ENCODE peak calls at places on chromosome 16, in nine cellular contexts. I is lower lobe of right lung, H is IMR-90, W is tibial artery, Y is Peyer's patch, J is A549, O is upper lobe of right lung, X is left ventricle myocardium inferior, N is esophagus squamous epithelium. L is an unnamed sample. For H3K9me3 and H3K4me1, the result is how much of the 10 kb centered on the place peaks cover.

GRCh38 chr16:20944861-20945390 is 44.4 kb downstream of the LYRM1 start:
- DNase-seq in I (no peak), H (peak), W (no peak), Y (no peak), J (no peak), O (no peak), X (no peak), N (no peak), L (no peak)

GRCh38 chr16:21302454-21302853 is 24.4 kb upstream of the CRYM start:
- DNase-seq in I (no peak), H (peak), W (no peak), Y (no peak), J (no peak), O (no peak), X (no peak), N (no peak), L (no peak)

GRCh38 chr16:11151156-11151904 is 104.7 kb downstream of the SOCS1 start:
- DNase-seq in I (no peak), H (no peak), W (no peak), Y (peak), J (no peak), O (no peak), X (no peak), N (no peak), L (no peak)

GRCh38 chr16:66167564-66168291 is 198.8 kb upstream of the CDH5 start:
- DNase-seq in I (no peak), H (peak), W (no peak), Y (no peak), J (no peak), O (no peak), X (no peak), N (no peak), L (no peak)

GRCh38 chr16:16051132-16051531 is 101.7 kb downstream of the ABCC1 start:
- DNase-seq in I (no peak), H (no peak), W (no peak), Y (no peak), J (no peak), O (no peak), X (no peak), N (no peak), L (no peak)

GRCh38 chr16:55294947-55295346 is 29.1 kb upstream of the IRX6 start:
- DNase-seq in I (no peak), H (no peak), W (no peak), Y (no peak), J (no peak), O (no peak), X (no peak), N (no peak), L (no peak)

GRCh38 chr16:48277158-48277557 is 29.8 kb upstream of the ABCC11 start:
- DNase-seq in I (no peak), H (no peak), W (no peak), Y (peak), J (no peak), O (no peak), X (no peak), N (no peak), L (no peak)

GRCh38 chr16:84501077-84501735 is 3.3 kb downstream of the MEAK7 start:
- DNase-seq in I (no peak), H (peak), W (no peak), Y (peak), J (peak), O (peak), X (no peak), N (no peak), L (no peak)

GRCh38 chr16:75591001-75591852 is 25.0 kb downstream of the GABARAPL2 start:
- DNase-seq in I (no peak), H (peak), W (peak), Y (no peak), J (no peak), O (no peak), X (peak), N (no peak), L (peak)

GRCh38 chr16:67268136-67268579 is 11.2 kb upstream of the PLEKHG4 start:
- DNase-seq in I (peak), H (peak), W (peak), Y (peak), J (no peak), O (no peak), X (peak), N (no peak), L (no peak)

GRCh38 chr16:83977056-83977815 is 9.2 kb downstream of the NECAB2 start:
- DNase-seq in I (no peak), H (no peak), W (no peak), Y (no peak), J (no peak), O (no peak), X (no peak), N (no peak), L (no peak)

GRCh38 chr16:19883296-19883951 is 1.2 kb downstream of the GPRC5B start:
- DNase-seq in I (no peak), H (peak), W (peak), Y (no peak), J (no peak), O (no peak), X (peak), N (no peak), L (no peak)

GRCh38 chr16:35908942-35909341 is 2449.5 kb downstream of the TP53TG3F start:
- DNase-seq in I (no peak), H (no peak), W (no peak), Y (no peak), J (no peak), O (no peak), X (no peak), N (no peak), L (no peak)

GRCh38 chr16:53950677-53951076 is 246.7 kb downstream of the FTO start:
- DNase-seq in I (no peak), H (no peak), W (no peak), Y (no peak), J (no peak), O (no peak), X (no peak), N (no peak), L (no peak)

GRCh38 chr16:75483222-75483621 is 12.0 kb downstream of the CHST6 start:
- DNase-seq in I (no peak), H (peak), W (no peak), Y (no peak), J (no peak), O (peak), X (no peak), N (no peak), L (no peak)

GRCh38 chr16:10126686-10127085 is 55.5 kb downstream of the GRIN2A start:
- DNase-seq in I (no peak), H (peak), W (no peak), Y (no peak), J (no peak), O (no peak), X (no peak), N (no peak), L (no peak)

GRCh38 chr16:64679976-64680375 is 441.9 kb downstream of the CDH11 start:
- DNase-seq in I (no peak), H (no peak), W (no peak), Y (no peak), J (no peak), O (no peak), X (no peak), N (no peak), L (no peak)

GRCh38 chr16:56824335-56824734 is 40.7 kb upstream of the SLC12A3 start:
- DNase-seq in I (peak), H (no peak), W (no peak), Y (no peak), J (peak), O (peak), X (peak), N (no peak), L (no peak)

GRCh38 chr16:31700530-31701388 is 172.8 kb upstream of the ZNF267 start:
- DNase-seq in I (peak), H (peak), W (no peak), Y (peak), J (no peak), O (peak), X (peak), N (peak), L (no peak)

GRCh38 chr16:71504901-71505300 is 15.8 kb upstream of the ZNF19 start:
- DNase-seq in I (no peak), H (no peak), W (no peak), Y (no peak), J (no peak), O (no peak), X (no peak), N (no peak), L (no peak)

GRCh38 chr16:31745900-31746299 is 127.7 kb upstream of the ZNF267 start:
- DNase-seq in I (no peak), H (no peak), W (no peak), Y (no peak), J (no peak), O (no peak), X (no peak), N (no peak), L (no peak)

GRCh38 chr16:83933885-83934683 is 19.0 kb upstream of the OSGIN1 start:
- DNase-seq in I (no peak), H (peak), W (no peak), Y (no peak), J (no peak), O (no peak), X (no peak), N (no peak), L (no peak)

GRCh38 chr16:60337671-60338070 is 1603.6 kb upstream of the GOT2 start:
- DNase-seq in I (no peak), H (no peak), W (no peak), Y (no peak), J (no peak), O (no peak), X (no peak), N (no peak), L (no peak)

GRCh38 chr16:71338193-71338592 is 20.3 kb upstream of the CALB2 start:
- DNase-seq in I (no peak), H (no peak), W (no peak), Y (no peak), J (no peak), O (no peak), X (no peak), N (no peak), L (no peak)

GRCh38 chr16:72800524-72800923 is 247.4 kb downstream of the ZFHX3 start:
- DNase-seq in I (no peak), H (no peak), W (no peak), Y (no peak), J (no peak), O (no peak), X (no peak), N (no peak), L (no peak)

GRCh38 chr16:8808613-8809353 is 11.1 kb downstream of the PMM2 start:
- DNase-seq in I (no peak), H (no peak), W (no peak), Y (no peak), J (no peak), O (no peak), X (no peak), N (no peak), L (no peak)

GRCh38 chr16:27109666-27110523 is 43.2 kb downstream of the C16orf82 start:
- DNase-seq in I (peak), H (peak), W (peak), Y (peak), J (peak), O (peak), X (peak), N (no peak), L (peak)

GRCh38 chr16:17343028-17343427 is 127.7 kb downstream of the XYLT1 start:
- DNase-seq in I (no peak), H (no peak), W (no peak), Y (no peak), J (no peak), O (no peak), X (no peak), N (no peak), L (no peak)

GRCh38 chr16:20937736-20938135 is 37.2 kb downstream of the LYRM1 start:
- DNase-seq in I (no peak), H (no peak), W (no peak), Y (no peak), J (no peak), O (no peak), X (no peak), N (no peak), L (no peak)

GRCh38 chr16:73956592-73957495 is 339.8 kb upstream of the PSMD7 start:
- DNase-seq in I (no peak), H (peak), W (peak), Y (no peak), J (peak), O (no peak), X (peak), N (no peak), L (no peak)

GRCh38 chr16:592518-593306 is 2.8 kb downstream of the RAB40C start:
- DNase-seq in I (peak), H (no peak), W (peak), Y (peak), J (no peak), O (peak), X (no peak), N (no peak), L (no peak)

GRCh38 chr16:89467382-89467781 is 23.0 kb downstream of the ANKRD11 start:
- DNase-seq in I (no peak), H (no peak), W (no peak), Y (no peak), J (no peak), O (no peak), X (no peak), N (no peak), L (no peak)
- H3K9me3 ChIP-seq in I (under half), H (under half), W (under half), Y (under half), J (under half), O (under half), X (under half), N (under half), L (under half)

DNA sequence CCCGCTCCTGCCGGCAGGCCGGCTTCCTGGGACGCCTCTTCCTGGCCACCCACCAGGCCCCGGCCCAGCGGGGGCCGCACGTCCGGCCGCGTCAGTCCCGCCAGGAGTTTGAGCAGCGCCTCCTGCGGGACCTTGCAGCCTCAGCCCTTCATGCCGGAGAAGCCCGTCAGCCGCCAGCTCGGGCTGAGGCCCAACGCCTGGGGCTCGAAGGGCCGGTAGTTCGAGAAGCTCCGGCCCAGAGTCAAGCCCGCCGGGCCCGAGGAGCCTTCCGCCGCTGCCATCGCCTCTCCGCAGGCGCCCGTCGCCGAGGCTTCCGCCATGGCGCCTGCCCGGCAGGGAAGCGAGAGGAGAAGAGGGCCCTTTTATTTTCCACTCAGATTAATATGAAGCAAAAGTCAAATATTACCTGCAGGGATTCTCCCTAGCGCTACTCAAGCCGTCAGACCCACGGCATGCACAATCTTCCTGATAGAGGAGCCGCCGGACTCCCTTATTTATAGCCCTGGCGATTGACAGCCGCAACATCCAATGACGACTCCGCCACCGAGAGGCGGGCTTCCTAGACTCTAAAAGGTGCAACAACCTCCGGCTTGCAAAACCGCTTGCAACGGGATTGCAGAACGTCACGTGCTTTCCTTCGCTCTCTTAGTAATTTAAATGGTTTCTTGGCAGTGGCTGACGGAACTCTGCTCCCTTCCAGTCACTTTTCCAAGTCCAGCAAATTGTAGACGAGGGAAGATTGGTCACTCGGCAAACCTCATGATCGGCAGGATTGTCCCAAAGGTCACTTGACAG is at the start of gene SEPHS2:
- DNase-seq in I (peak), H (peak), W (peak), Y (peak), J (peak), O (peak), X (peak), N (peak), L (peak)
- TF ChIP-seq CTCF in I (peak), H (peak), W (peak), Y (peak), J (peak), O (peak), X (peak), N (peak), L (peak)

GRCh38 chr16:22927306-22927705 is 113.3 kb downstream of the HS3ST2 start:
- DNase-seq in I (no peak), H (no peak), W (no peak), Y (no peak), J (no peak), O (no peak), X (no peak), N (no peak), L (no peak)
- H3K4me1 ChIP-seq in I (under half), H (under half), W (under half), Y (under half), J (under half), O (under half), X (under half), N (under half), L (under half)

DNA sequence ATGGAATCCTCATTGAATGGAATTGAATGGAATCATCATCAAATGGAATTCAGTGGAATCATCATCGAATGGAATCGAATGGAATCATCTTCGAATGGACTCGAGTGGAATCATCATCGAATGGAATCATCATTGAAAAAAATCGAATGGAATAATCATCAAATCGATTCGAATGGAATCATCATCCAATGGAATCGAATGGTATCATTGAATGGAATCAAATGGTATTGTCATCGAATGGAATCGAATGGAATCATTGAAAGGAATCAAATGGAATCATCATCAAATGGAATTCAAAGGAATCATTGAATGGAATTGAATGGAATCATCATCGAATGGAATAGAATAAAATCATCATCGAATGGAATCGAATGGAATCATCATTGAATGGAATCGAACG is 619.3 kb downstream of the TP53TG3F start:
- DNase-seq in I (no peak), H (peak), W (no peak), Y (no peak), J (no peak), O (no peak), X (no peak), N (no peak), L (no peak)
- H3K9me3 ChIP-seq in I (half or more), H (under half), W (under half), Y (under half), J (under half), O (under half), X (half or more), N (half or more), L (under half)

DNA sequence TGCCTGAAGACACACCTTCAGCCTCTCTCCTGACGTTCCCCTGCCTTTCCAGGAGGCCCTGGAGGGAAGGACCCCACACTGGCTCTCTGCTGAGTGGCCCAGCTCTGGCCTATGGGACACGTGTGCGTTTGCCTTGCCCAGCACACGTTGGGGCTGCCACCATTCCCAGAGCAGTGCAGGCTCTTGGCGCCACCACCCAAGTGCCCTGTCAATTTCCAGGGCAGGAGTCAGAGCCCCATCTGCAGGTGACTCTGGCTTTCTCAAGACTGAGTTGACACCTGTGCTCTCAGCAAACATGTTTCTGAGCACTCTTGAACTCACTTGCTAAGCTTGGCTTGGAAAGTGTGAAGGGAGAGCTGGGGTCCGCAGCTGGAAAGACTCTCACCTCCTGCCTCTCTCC is 4.7 kb upstream of the IRF8 start:
- DNase-seq in I (no peak), H (no peak), W (no peak), Y (peak), J (no peak), O (no peak), X (no peak), N (no peak), L (no peak)
- TF ChIP-seq CTCF in I (peak), H (no peak), W (no peak), Y (peak), J (peak), O (peak), X (no peak), N (no peak), L (no peak)

DNA sequence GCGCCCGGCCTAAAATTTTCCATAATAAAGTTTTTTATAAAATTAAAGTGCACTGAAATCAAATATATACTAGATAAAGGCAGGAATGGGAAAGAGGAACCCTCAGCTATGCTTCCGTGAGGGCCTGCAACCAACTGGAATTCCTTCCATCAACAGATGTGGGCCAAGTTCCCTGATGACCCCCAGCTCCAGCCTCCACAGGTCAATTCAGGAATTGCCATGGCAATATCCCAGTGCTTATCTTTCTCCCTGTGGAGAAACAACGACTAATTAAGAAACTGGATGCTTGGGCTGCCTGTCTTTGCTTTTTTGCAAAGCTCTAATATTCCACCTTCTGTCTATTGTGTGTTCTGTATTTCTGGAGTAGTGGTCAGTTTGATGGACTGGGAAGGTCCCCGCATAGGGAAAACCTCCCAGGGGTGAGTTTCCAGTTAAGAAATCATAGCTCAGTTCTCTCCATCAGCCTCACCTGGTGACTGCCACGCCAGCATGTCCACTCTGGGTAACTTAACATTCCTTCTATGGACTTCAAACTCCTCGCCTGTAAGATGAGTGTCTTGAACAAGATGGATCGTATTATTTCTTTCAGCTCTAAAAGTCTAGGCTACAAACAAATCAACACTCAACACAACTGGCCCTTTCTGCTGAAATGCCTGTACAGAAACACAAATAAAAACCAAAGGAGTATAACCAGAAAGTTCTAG is 67.9 kb downstream of the CREBBP start:
- DNase-seq in I (no peak), H (no peak), W (no peak), Y (no peak), J (no peak), O (no peak), X (no peak), N (no peak), L (no peak)
- H3K4me1 ChIP-seq in I (under half), H (under half), W (under half), Y (under half), J (under half), O (under half), X (half or more), N (under half), L (under half)

GRCh38 chr16:78669994-78670393 is 570.5 kb downstream of the WWOX start:
- DNase-seq in I (no peak), H (no peak), W (no peak), Y (no peak), J (no peak), O (no peak), X (peak), N (no peak), L (no peak)

GRCh38 chr16:78668393-78668792 is 568.9 kb downstream of the WWOX start:
- DNase-seq in I (no peak), H (no peak), W (no peak), Y (no peak), J (no peak), O (no peak), X (no peak), N (no peak), L (no peak)

GRCh38 chr16:78666318-78666717 is 566.9 kb downstream of the WWOX start:
- DNase-seq in I (no peak), H (no peak), W (no peak), Y (no peak), J (no peak), O (no peak), X (no peak), N (no peak), L (no peak)

GRCh38 chr16:78665373-78665772 is 565.9 kb downstream of the WWOX start:
- DNase-seq in I (no peak), H (no peak), W (no peak), Y (no peak), J (no peak), O (no peak), X (no peak), N (no peak), L (no peak)

DNA sequence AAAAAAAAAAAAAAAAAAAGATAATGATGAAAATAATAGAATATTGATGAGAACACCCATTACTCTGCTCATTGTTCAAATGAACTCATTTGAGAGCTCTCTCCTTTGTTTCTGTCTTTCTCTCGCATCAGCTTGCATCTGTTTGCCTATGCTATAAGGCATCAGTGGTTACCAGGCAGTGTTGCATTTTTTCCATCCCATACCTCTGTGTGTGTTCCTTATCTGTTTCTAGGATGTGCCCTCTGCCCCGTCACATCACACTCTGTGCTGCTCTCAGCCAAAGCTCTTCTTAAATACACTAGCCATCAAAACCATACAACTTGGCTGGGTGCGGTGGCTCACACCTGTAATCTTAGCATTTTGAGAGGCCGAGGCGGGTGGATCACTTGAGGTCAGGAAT is 568.2 kb downstream of the WWOX start:
- DNase-seq in I (no peak), H (no peak), W (no peak), Y (no peak), J (no peak), O (no peak), X (no peak), N (no peak), L (no peak)
- H3K9me3 ChIP-seq in I (under half), H (under half), W (under half), Y (under half), J (under half), O (under half), X (under half), N (under half), L (under half)